ENCODE peak calls at places on chromosomes 11 and 22, in four cellular contexts. One of them, this sample, is unnamed.

GRCh38 chr11:62427630-62428233 is 8.9 kb downstream of the SCGB1A1 start:
- DNase-seq in GM13977: peak; percentile 39
- DNase-seq in activated CD4-positive, alpha-beta T cell treated with anti-CD3 and anti-CD28 coated beads, Interleukin-2, amount 50 U/mL, for 1 hour: no peak
- DNase-seq in effector memory CD4-positive, alpha-beta T cell: no peak
- DNase-seq in this sample: peak; percentile 76

GRCh38 chr11:117604349-117604995 is 192.5 kb downstream of the DSCAML1 start:
- DNase-seq in effector memory CD4-positive, alpha-beta T cell: no peak
- DNase-seq in activated CD4-positive, alpha-beta T cell treated with anti-CD3 and anti-CD28 coated beads, Interleukin-2, amount 50 U/mL, for 1 hour: no peak
- DNase-seq in GM13977: no peak
- DNase-seq in this sample: peak; percentile 37

GRCh38 chr11:44753965-44754645 is 27.3 kb downstream of the TSPAN18 start:
- DNase-seq in GM13977: no peak
- DNase-seq in activated CD4-positive, alpha-beta T cell treated with anti-CD3 and anti-CD28 coated beads, Interleukin-2, amount 50 U/mL, for 1 hour: no peak
- DNase-seq in effector memory CD4-positive, alpha-beta T cell: no peak
- DNase-seq in this sample: no peak

GRCh38 chr11:118691926-118692830 is 12.7 kb upstream of the TREH start:
- DNase-seq in GM13977: peak; percentile 37
- DNase-seq in activated CD4-positive, alpha-beta T cell treated with anti-CD3 and anti-CD28 coated beads, Interleukin-2, amount 50 U/mL, for 1 hour: peak; percentile 66
- DNase-seq in effector memory CD4-positive, alpha-beta T cell: peak; percentile 70
- DNase-seq in this sample: peak; percentile 75

GRCh38 chr22:23529166-23530103 is 50.7 kb downstream of the IGLL1 start:
- DNase-seq in activated CD4-positive, alpha-beta T cell treated with anti-CD3 and anti-CD28 coated beads, Interleukin-2, amount 50 U/mL, for 1 hour: no peak
- DNase-seq in effector memory CD4-positive, alpha-beta T cell: no peak
- DNase-seq in GM13977: no peak
- DNase-seq in this sample: no peak

GRCh38 chr11:10401275-10401674 is 53.8 kb upstream of the AMPD3 start:
- DNase-seq in effector memory CD4-positive, alpha-beta T cell: no peak
- DNase-seq in GM13977: no peak
- DNase-seq in activated CD4-positive, alpha-beta T cell treated with anti-CD3 and anti-CD28 coated beads, Interleukin-2, amount 50 U/mL, for 1 hour: no peak
- DNase-seq in this sample: no peak

GRCh38 chr11:71268706-71269321 is 16.4 kb upstream of the SHANK2 start:
- DNase-seq in effector memory CD4-positive, alpha-beta T cell: no peak
- DNase-seq in activated CD4-positive, alpha-beta T cell treated with anti-CD3 and anti-CD28 coated beads, Interleukin-2, amount 50 U/mL, for 1 hour: no peak
- DNase-seq in GM13977: no peak
- DNase-seq in this sample: no peak

GRCh38 chr11:125433454-125434121 is 62.5 kb downstream of the FEZ1 start:
- DNase-seq in GM13977: peak; percentile 54
- DNase-seq in activated CD4-positive, alpha-beta T cell treated with anti-CD3 and anti-CD28 coated beads, Interleukin-2, amount 50 U/mL, for 1 hour: no peak
- DNase-seq in effector memory CD4-positive, alpha-beta T cell: no peak
- DNase-seq in this sample: peak; percentile 62

GRCh38 chr11:29256580-29256979 is 760.2 kb downstream of the KCNA4 start:
- DNase-seq in GM13977: no peak
- DNase-seq in activated CD4-positive, alpha-beta T cell treated with anti-CD3 and anti-CD28 coated beads, Interleukin-2, amount 50 U/mL, for 1 hour: no peak
- DNase-seq in effector memory CD4-positive, alpha-beta T cell: no peak
- DNase-seq in this sample: peak; percentile 28

GRCh38 chr22:39973656-39974055 is 13.5 kb downstream of the TMA7B start:
- DNase-seq in GM13977: no peak
- DNase-seq in effector memory CD4-positive, alpha-beta T cell: no peak
- DNase-seq in activated CD4-positive, alpha-beta T cell treated with anti-CD3 and anti-CD28 coated beads, Interleukin-2, amount 50 U/mL, for 1 hour: no peak
- DNase-seq in this sample: no peak

GRCh38 chr11:19311306-19312030 is 70.7 kb upstream of the E2F8 start:
- DNase-seq in activated CD4-positive, alpha-beta T cell treated with anti-CD3 and anti-CD28 coated beads, Interleukin-2, amount 50 U/mL, for 1 hour: peak; percentile 5
- DNase-seq in effector memory CD4-positive, alpha-beta T cell: no peak
- DNase-seq in GM13977: peak; percentile 50
- DNase-seq in this sample: peak; percentile 66

GRCh38 chr11:78453140-78453935 is 35.7 kb upstream of the GAB2 start:
- DNase-seq in effector memory CD4-positive, alpha-beta T cell: no peak
- DNase-seq in activated CD4-positive, alpha-beta T cell treated with anti-CD3 and anti-CD28 coated beads, Interleukin-2, amount 50 U/mL, for 1 hour: no peak
- DNase-seq in GM13977: peak; percentile 12
- DNase-seq in this sample: peak; percentile 2

GRCh38 chr11:106422585-106422984 is 345.1 kb downstream of the AASDHPPT start:
- DNase-seq in activated CD4-positive, alpha-beta T cell treated with anti-CD3 and anti-CD28 coated beads, Interleukin-2, amount 50 U/mL, for 1 hour: no peak
- DNase-seq in effector memory CD4-positive, alpha-beta T cell: no peak
- DNase-seq in GM13977: no peak
- DNase-seq in this sample: no peak

GRCh38 chr11:45038923-45039322 is 88.2 kb upstream of the TP53I11 start:
- DNase-seq in GM13977: no peak
- DNase-seq in effector memory CD4-positive, alpha-beta T cell: no peak
- DNase-seq in activated CD4-positive, alpha-beta T cell treated with anti-CD3 and anti-CD28 coated beads, Interleukin-2, amount 50 U/mL, for 1 hour: no peak
- DNase-seq in this sample: no peak

GRCh38 chr22:48245119-48245485 is 1482.7 kb downstream of the TBC1D22A start:
- DNase-seq in effector memory CD4-positive, alpha-beta T cell: no peak
- DNase-seq in GM13977: no peak
- DNase-seq in activated CD4-positive, alpha-beta T cell treated with anti-CD3 and anti-CD28 coated beads, Interleukin-2, amount 50 U/mL, for 1 hour: no peak
- DNase-seq in this sample: no peak

GRCh38 chr11:64874308-64874707 is 4.1 kb downstream of the EHD1 start:
- DNase-seq in GM13977: no peak
- DNase-seq in activated CD4-positive, alpha-beta T cell treated with anti-CD3 and anti-CD28 coated beads, Interleukin-2, amount 50 U/mL, for 1 hour: no peak
- DNase-seq in effector memory CD4-positive, alpha-beta T cell: peak; percentile 52
- DNase-seq in this sample: no peak

GRCh38 chr11:34789196-34789834 is 126.9 kb downstream of the APIP start:
- DNase-seq in effector memory CD4-positive, alpha-beta T cell: no peak
- DNase-seq in activated CD4-positive, alpha-beta T cell treated with anti-CD3 and anti-CD28 coated beads, Interleukin-2, amount 50 U/mL, for 1 hour: no peak
- DNase-seq in GM13977: no peak
- DNase-seq in this sample: no peak

GRCh38 chr11:107040447-107041444 is 22.5 kb upstream of the GUCY1A2 start:
- DNase-seq in activated CD4-positive, alpha-beta T cell treated with anti-CD3 and anti-CD28 coated beads, Interleukin-2, amount 50 U/mL, for 1 hour: no peak
- DNase-seq in GM13977: no peak
- DNase-seq in effector memory CD4-positive, alpha-beta T cell: no peak
- DNase-seq in this sample: peak; percentile 73

GRCh38 chr22:35023692-35024363 is 42.1 kb upstream of the ISX start:
- DNase-seq in effector memory CD4-positive, alpha-beta T cell: no peak
- DNase-seq in GM13977: peak; percentile 75
- DNase-seq in activated CD4-positive, alpha-beta T cell treated with anti-CD3 and anti-CD28 coated beads, Interleukin-2, amount 50 U/mL, for 1 hour: peak; percentile 45
- DNase-seq in this sample: peak; percentile 25

GRCh38 chr11:57349491-57350274 is 11.5 kb downstream of the P2RX3 start:
- DNase-seq in effector memory CD4-positive, alpha-beta T cell: peak; percentile 39
- DNase-seq in GM13977: peak; percentile 73
- DNase-seq in activated CD4-positive, alpha-beta T cell treated with anti-CD3 and anti-CD28 coated beads, Interleukin-2, amount 50 U/mL, for 1 hour: peak; percentile 60
- DNase-seq in this sample: peak; percentile 45

GRCh38 chr11:122984186-122985011 is 2.8 kb upstream of the BSX start:
- DNase-seq in GM13977: peak; percentile 39
- DNase-seq in effector memory CD4-positive, alpha-beta T cell: no peak
- DNase-seq in activated CD4-positive, alpha-beta T cell treated with anti-CD3 and anti-CD28 coated beads, Interleukin-2, amount 50 U/mL, for 1 hour: no peak
- DNase-seq in this sample: peak; percentile 45

GRCh38 chr22:44116331-44116730 is 64.4 kb upstream of the PARVG start:
- DNase-seq in effector memory CD4-positive, alpha-beta T cell: no peak
- DNase-seq in GM13977: no peak
- DNase-seq in activated CD4-positive, alpha-beta T cell treated with anti-CD3 and anti-CD28 coated beads, Interleukin-2, amount 50 U/mL, for 1 hour: no peak
- DNase-seq in this sample: no peak

GRCh38 chr22:49807780-49808708 is 19.6 kb downstream of the BRD1 start:
- DNase-seq in effector memory CD4-positive, alpha-beta T cell: no peak
- DNase-seq in GM13977: no peak
- DNase-seq in activated CD4-positive, alpha-beta T cell treated with anti-CD3 and anti-CD28 coated beads, Interleukin-2, amount 50 U/mL, for 1 hour: peak; percentile 53
- DNase-seq in this sample: no peak